ENCODE peak calls at places on chromosomes 12 and 14, in four cellular contexts. U is spleen, W is H1, Q is K562. P is an unnamed sample.

GRCh38 chr14:56918849-56919574 is 108.7 kb upstream of the OTX2 start:
- DNase-seq in U (no peak), W (no peak), Q (no peak), P (no peak)

GRCh38 chr14:99257673-99258221 is 14.2 kb downstream of the BCL11B start:
- DNase-seq in U (peak; percentile 72), W (no peak), Q (no peak), P (no peak)

GRCh38 chr12:109385339-109386078 is 37.8 kb downstream of the MYO1H start:
- DNase-seq in U (no peak), W (no peak), Q (peak; percentile 14), P (peak; percentile 27)

GRCh38 chr14:103398427-103399195 is 13.4 kb downstream of the MARK3 start:
- DNase-seq in U (no peak), W (no peak), Q (no peak), P (no peak)

GRCh38 chr12:106764738-106765137 is 9.7 kb upstream of the RIC8B start:
- DNase-seq in U (no peak), W (no peak), Q (no peak), P (no peak)

GRCh38 chr12:56257491-56258067 is 605 bp downstream of the ANKRD52 start:
- DNase-seq in U (no peak), W (no peak), Q (peak; percentile 53), P (no peak)

GRCh38 chr14:65069874-65070709 is 32.2 kb downstream of the MAX start:
- DNase-seq in U (no peak), W (no peak), Q (no peak), P (no peak)

GRCh38 chr14:87443787-87444186 is 549.2 kb downstream of the GALC start:
- DNase-seq in U (no peak), W (no peak), Q (no peak), P (no peak)

GRCh38 chr12:57756406-57757341 is 1.8 kb downstream of the MARCHF9 start:
- DNase-seq in U (peak; percentile 92), W (no peak), Q (peak; percentile 72), P (no peak)

GRCh38 chr12:80862606-80863005 is 75.1 kb downstream of the LIN7A start:
- DNase-seq in U (no peak), W (no peak), Q (no peak), P (no peak)

GRCh38 chr14:100733152-100733850 is 6.6 kb downstream of the DLK1 start:
- DNase-seq in U (no peak), W (no peak), Q (no peak), P (no peak)

GRCh38 chr14:60648934-60649814 is at the start of gene SIX1:
- DNase-seq in U (peak; percentile 80), W (no peak), Q (peak; percentile 75), P (no peak)

GRCh38 chr12:29164477-29165163 is 15.5 kb downstream of the FAR2 start:
- DNase-seq in U (no peak), W (no peak), Q (no peak), P (no peak)

GRCh38 chr12:121713257-121714155 is 954 bp downstream of the TMEM120B start:
- DNase-seq in U (no peak), W (no peak), Q (peak; percentile 49), P (no peak)

DNA sequence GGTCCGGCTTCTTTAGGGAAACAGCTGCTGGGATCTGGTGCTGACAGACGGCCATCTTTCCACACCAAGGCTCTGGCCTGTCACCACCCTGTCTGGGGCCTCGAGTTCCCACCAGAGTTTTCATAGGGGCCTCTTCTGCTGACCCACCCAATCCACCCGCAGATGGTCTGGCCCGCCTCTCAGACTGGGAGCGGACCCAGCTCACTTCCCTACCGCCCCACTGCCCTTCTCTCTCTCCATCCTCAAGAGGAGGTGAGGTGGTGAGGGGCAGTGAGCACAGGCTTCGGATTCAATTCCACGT is 12.2 kb upstream of the RPS6KL1 start:
- DNase-seq in U (peak; percentile 42), W (no peak), Q (no peak), P (no peak)
- TF ChIP-seq POLR2AphosphoS5 in U (no peak), W (no peak), Q (no peak), P (no peak)

GRCh38 chr14:33738481-33738880 is 212.4 kb downstream of the EGLN3 start:
- DNase-seq in U (no peak), W (no peak), Q (no peak), P (no peak)

GRCh38 chr14:33736979-33737378 is 213.9 kb downstream of the EGLN3 start:
- DNase-seq in U (no peak), W (no peak), Q (no peak), P (no peak)

GRCh38 chr14:33737446-33737845 is 213.4 kb downstream of the EGLN3 start:
- DNase-seq in U (no peak), W (no peak), Q (no peak), P (no peak)

GRCh38 chr14:33736299-33736698 is 214.6 kb downstream of the EGLN3 start:
- DNase-seq in U (no peak), W (no peak), Q (no peak), P (no peak)

GRCh38 chr14:33738029-33738428 is 212.8 kb downstream of the EGLN3 start:
- DNase-seq in U (no peak), W (no peak), Q (no peak), P (no peak)
- TF ChIP-seq POLR2AphosphoS5 in U (no peak), W (no peak), Q (no peak), P (no peak)

GRCh38 chr12:47808049-47808448 is 11.7 kb downstream of the HDAC7 start:
- DNase-seq in U (peak; percentile 94), W (no peak), Q (peak; percentile 40), P (no peak)
- TF ChIP-seq POLR2AphosphoS5 in U (peak; percentile 69), W (no peak), Q (no peak), P (no peak)

DNA sequence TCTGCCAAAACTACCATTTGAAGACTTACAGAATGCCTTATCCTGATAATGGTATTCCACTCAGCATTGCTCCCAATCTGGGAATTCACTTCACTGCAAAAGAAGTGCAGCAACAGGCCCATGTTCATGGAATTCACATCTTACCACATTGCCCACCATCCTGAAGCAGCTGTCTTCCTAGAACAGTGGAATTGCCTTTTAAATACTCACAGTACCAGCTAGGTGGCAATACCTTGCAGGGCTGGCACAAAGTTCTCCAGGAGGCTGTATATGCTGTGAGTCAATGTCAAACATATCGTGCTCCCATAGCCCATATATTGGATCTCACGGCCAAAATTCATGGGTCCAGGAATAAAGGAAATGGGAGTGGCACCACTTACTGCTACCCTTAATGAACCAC is 83.8 kb upstream of the PLEKHG7 start:
- DNase-seq in U (no peak), W (no peak), Q (no peak), P (no peak)
- TF ChIP-seq POLR2AphosphoS5 in U (no peak), W (no peak), Q (no peak), P (no peak)

GRCh38 chr12:14188761-14189160 is 176.7 kb upstream of the ATF7IP start:
- DNase-seq in U (no peak), W (no peak), Q (no peak), P (no peak)
- TF ChIP-seq POLR2AphosphoS5 in U (no peak), W (no peak), Q (no peak), P (no peak)

DNA sequence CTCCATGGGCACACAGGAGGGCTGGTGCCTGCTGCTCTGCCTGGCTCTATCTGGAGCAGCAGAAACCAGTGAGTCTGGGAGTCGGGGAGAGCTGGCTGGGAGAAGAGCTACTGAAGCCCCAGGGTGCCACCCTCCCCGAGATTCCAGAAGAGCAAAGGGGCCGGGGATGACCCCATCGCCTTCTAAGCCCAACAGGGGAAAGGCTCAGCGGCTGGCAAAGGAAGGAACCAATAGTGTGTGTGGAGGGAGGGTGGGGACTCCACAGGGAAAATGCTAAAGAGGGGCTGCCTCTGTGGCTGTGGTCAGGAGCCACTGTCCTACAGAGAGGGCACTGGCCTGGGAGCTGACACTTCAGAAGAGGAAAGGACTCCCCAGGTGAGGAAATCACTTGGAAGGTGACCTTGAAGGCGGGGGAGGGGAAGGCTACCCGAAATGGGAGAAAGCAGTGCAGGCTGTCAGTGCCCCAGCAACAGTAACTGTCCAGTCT is 446 bp downstream of the TAPBPL start:
- DNase-seq in U (no peak), W (no peak), Q (no peak), P (no peak)
- TF ChIP-seq POLR2AphosphoS5 in U (no peak), W (no peak), Q (no peak), P (no peak)

GRCh38 chr12:6613776-6614512 is 6.8 kb upstream of the CHD4 start:
- DNase-seq in U (peak; percentile 92), W (peak; percentile 82), Q (peak; percentile 82), P (no peak)
- TF ChIP-seq POLR2AphosphoS5 in U (peak; percentile 83), W (no peak), Q (no peak), P (no peak)

GRCh38 chr12:124391340-124392261 is 96.7 kb downstream of the RFLNA start:
- DNase-seq in U (peak; percentile 95), W (no peak), Q (no peak), P (no peak)

GRCh38 chr12:124392271-124392990 is 97.5 kb downstream of the RFLNA start:
- DNase-seq in U (peak; percentile 85), W (no peak), Q (peak; percentile 47), P (no peak)

GRCh38 chr12:124389537-124390441 is 94.9 kb downstream of the RFLNA start:
- DNase-seq in U (no peak), W (no peak), Q (no peak), P (no peak)

GRCh38 chr12:124388679-124389536 is 94.0 kb downstream of the RFLNA start:
- DNase-seq in U (peak; percentile 93), W (no peak), Q (no peak), P (no peak)

GRCh38 chr12:124390442-124391116 is 95.7 kb downstream of the RFLNA start:
- DNase-seq in U (peak; percentile 88), W (no peak), Q (no peak), P (no peak)
- TF ChIP-seq POLR2AphosphoS5 in U (peak; percentile 74), W (no peak), Q (no peak), P (no peak)

GRCh38 chr14:23021479-23021878 is 11.5 kb upstream of the C14orf93 start:
- DNase-seq in U (no peak), W (no peak), Q (no peak), P (no peak)

GRCh38 chr14:23022849-23023499 is 11.7 kb downstream of the PSMB5 start:
- DNase-seq in U (no peak), W (no peak), Q (no peak), P (no peak)

GRCh38 chr14:23020143-23021128 is 10.5 kb upstream of the C14orf93 start:
- DNase-seq in U (no peak), W (no peak), Q (peak; percentile 54), P (no peak)

GRCh38 chr14:23023500-23024152 is 11.1 kb downstream of the PSMB5 start:
- DNase-seq in U (no peak), W (no peak), Q (no peak), P (no peak)

DNA sequence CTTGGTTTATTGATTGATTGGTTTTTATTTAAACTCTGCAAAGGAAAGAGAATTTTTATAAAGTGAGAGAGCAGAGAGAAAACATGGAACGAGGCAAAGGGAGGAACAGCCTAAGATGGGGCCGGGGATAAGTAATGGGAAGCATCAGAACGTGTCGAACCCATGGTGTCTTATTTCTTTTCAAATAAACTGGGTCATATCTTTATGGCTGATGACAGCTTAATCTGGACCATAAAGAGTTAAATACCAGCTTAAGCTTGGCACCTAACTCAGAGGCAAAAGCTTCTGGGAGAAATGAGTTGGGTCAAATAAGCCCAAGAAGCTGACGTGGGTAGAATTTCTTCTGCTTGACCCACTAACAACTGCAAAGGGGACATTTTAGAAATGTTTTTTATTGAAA is 12.0 kb upstream of the C14orf93 start:
- DNase-seq in U (no peak), W (no peak), Q (no peak), P (no peak)
- TF ChIP-seq POLR2AphosphoS5 in U (no peak), W (no peak), Q (no peak), P (no peak)

GRCh38 chr12:88255847-88256246 is 113.7 kb downstream of the TMTC3 start:
- DNase-seq in U (no peak), W (no peak), Q (no peak), P (no peak)
- TF ChIP-seq POLR2AphosphoS5 in U (no peak), W (no peak), Q (no peak), P (no peak)